ENCODE peak calls at places on chromosomes 12 and 14, in seven cellular contexts. G, U, Y, F, P, C and N are unnamed samples.

GRCh38 chr12:27333311-27334009 is 824 bp downstream of the BMAL2 start:
- DNase-seq in G (peak), U (no peak), Y (no peak), F (peak), P (peak), C (peak), N (peak)

GRCh38 chr12:16112626-16113560 is 164.6 kb downstream of the SLC15A5 start:
- DNase-seq in G (peak), U (peak), Y (no peak), F (peak), P (peak), C (no peak), N (no peak)

GRCh38 chr12:54060975-54061778 is 7.5 kb downstream of the HOXC4 start:
- DNase-seq in G (no peak), U (no peak), Y (no peak), F (no peak), P (no peak), C (no peak), N (peak)

GRCh38 chr12:77189463-77189862 is 124.1 kb upstream of the E2F7 start:
- DNase-seq in G (no peak), U (no peak), Y (peak), F (no peak), P (no peak), C (peak), N (no peak)

GRCh38 chr12:51442324-51442723 is 17.7 kb downstream of the SLC4A8 start:
- DNase-seq in G (no peak), U (no peak), Y (peak), F (no peak), P (no peak), C (peak), N (no peak)

GRCh38 chr14:101821528-101821927 is 60.0 kb downstream of the PPP2R5C start:
- DNase-seq in G (no peak), U (no peak), Y (no peak), F (no peak), P (no peak), C (no peak), N (no peak)

GRCh38 chr12:34305176-34305575 is 282.9 kb downstream of the ALG10 start:
- DNase-seq in G (no peak), U (no peak), Y (no peak), F (no peak), P (no peak), C (no peak), N (no peak)

GRCh38 chr12:95516757-95517156 is 34.5 kb downstream of the USP44 start:
- DNase-seq in G (no peak), U (no peak), Y (peak), F (no peak), P (no peak), C (no peak), N (no peak)

GRCh38 chr12:32118806-32119205 is 12.2 kb downstream of the BICD1 start:
- DNase-seq in G (peak), U (no peak), Y (no peak), F (no peak), P (no peak), C (no peak), N (no peak)

GRCh38 chr14:86797075-86797351 is 1196.0 kb downstream of the GALC start:
- DNase-seq in G (no peak), U (no peak), Y (no peak), F (no peak), P (no peak), C (no peak), N (no peak)

GRCh38 chr12:66262737-66263136 is 39.6 kb upstream of the HELB start:
- DNase-seq in G (no peak), U (no peak), Y (no peak), F (no peak), P (no peak), C (no peak), N (no peak)
- H2BK5ac ChIP-seq in G (no peak), U (no peak), Y (no peak), F (no peak), P (no peak), C (no peak), N (no peak)

DNA sequence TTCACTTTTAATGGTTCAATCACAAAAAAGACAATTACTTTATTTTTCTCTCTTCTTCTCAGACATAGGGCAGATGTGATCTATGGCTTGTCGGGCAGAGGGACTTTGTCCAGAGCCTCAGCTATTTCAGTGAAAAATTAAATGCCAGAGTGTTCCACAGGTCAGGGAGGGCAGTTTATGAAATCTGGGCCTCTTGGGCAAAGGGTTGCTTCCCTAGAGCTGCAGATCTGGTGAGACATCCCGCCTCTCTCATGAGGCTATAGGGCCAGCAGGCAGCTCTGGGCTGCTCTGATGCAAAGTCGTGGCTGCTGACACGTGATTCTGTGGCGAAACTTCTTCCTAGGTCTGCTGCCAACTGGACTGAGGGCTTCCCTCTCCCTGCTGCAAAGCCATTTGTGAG is 6.0 kb downstream of the CLMN start:
- DNase-seq in G (no peak), U (no peak), Y (peak), F (no peak), P (no peak), C (peak), N (peak)
- H3K18ac ChIP-seq in G (no peak), U (no peak), Y (no peak), F (no peak), P (no peak), C (no peak), N (no peak)

GRCh38 chr14:103112488-103113243 is 10.6 kb upstream of the TNFAIP2 start:
- DNase-seq in G (no peak), U (no peak), Y (no peak), F (no peak), P (no peak), C (no peak), N (no peak)
- H2BK5ac ChIP-seq in G (no peak), U (no peak), Y (no peak), F (peak), P (peak), C (no peak), N (no peak)

DNA sequence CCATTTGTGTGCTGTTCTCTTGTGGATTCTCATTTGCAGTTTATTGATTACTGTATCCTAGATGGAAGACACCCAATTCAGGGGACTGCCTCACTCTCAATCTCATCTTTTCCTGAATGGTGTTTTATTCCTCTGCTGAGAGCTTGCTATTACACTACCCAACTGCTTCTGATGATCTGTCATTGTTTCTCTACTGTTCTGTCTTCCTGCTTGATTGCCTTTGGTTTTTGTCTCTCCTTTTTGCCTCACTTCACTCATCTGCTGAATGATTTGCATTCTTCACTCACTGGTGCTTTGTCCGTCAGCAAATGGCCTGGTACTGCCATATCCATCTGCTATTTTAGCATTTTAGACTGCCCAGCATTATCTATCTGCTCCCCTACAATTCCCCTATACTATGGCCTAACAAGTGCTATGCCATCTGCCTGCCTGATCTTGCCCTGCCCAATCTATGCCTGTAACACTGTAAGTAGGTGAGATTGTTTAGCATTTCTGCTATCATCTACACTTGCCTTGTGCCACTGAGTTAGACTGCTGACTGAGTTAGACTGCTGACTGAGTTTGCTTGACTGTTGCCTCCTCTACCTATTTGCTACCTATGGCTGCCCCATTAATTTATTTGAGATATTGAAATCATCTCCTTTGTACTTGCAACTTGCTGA is 335.1 kb downstream of the GPHN start:
- DNase-seq in G (no peak), U (no peak), Y (no peak), F (no peak), P (no peak), C (no peak), N (no peak)
- H3K18ac ChIP-seq in G (no peak), U (no peak), Y (no peak), F (peak), P (no peak), C (no peak), N (no peak)

DNA sequence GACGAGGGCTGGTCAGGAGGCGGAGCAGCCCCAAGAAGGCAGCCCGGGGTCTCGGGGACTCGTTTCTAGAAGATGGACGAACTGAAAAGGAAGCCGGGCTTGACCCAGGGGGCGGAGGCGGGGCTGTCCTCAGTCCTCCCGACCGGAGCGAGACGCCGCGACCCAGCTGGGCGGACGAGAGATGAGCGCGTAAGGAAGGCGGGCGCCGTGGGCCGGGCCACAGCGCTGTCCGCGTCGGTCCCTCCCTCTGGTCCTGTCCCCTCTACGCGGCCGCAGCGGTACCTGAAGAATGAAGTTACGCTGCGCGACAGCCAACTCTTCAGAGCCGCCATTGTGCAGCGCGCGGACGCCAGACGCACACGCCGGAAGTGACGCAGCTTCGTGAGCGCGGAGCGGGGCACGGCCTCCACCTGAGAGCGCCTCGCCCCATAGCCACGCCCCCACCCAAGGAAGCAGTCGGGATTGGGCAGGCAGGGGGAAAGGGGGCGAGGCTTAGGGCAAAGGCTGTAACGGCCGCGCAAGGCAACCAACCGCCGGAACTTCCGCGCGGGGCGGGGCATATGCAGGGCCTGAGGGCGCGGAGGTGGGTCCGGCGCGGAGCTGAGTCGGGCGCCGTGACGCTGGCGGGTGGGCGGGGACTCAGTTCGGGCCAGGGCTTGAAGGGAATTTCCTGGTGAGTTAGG is at the start of gene DIABLO:
- DNase-seq in G (peak), U (peak), Y (peak), F (peak), P (peak), C (peak), N (peak)
- H2BK5ac ChIP-seq in G (no peak), U (peak), Y (peak), F (peak), P (peak), C (peak), N (peak)

GRCh38 chr12:50397122-50397650 is 777 bp upstream of the FAM186A start:
- DNase-seq in G (no peak), U (no peak), Y (peak), F (no peak), P (peak), C (peak), N (peak)
- H3K18ac ChIP-seq in G (no peak), U (no peak), Y (no peak), F (no peak), P (no peak), C (no peak), N (no peak)

DNA sequence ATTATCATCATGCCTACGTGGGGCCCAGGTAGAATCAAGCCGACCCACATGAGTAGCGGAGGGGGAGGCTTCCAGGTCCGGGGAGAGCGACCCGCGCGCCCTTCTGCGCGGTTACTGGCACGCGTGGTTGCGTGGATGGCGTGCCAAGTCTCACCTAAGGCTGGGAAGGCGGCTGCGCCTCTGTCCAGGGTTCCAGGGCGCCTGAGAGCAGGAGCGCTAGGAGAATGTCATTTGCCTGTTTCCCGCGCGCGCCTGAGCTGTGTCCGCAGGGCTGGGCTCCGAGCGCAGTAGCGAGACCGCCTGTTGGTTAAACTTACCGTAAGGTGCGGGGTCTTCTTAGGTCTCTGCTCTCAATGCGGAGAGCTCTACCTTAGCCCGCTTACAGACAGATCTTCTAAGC is 1539.3 kb upstream of the TMEM132C start:
- DNase-seq in G (peak), U (peak), Y (no peak), F (no peak), P (peak), C (no peak), N (no peak)
- H2BK5ac ChIP-seq in G (no peak), U (no peak), Y (no peak), F (no peak), P (no peak), C (no peak), N (no peak)

DNA sequence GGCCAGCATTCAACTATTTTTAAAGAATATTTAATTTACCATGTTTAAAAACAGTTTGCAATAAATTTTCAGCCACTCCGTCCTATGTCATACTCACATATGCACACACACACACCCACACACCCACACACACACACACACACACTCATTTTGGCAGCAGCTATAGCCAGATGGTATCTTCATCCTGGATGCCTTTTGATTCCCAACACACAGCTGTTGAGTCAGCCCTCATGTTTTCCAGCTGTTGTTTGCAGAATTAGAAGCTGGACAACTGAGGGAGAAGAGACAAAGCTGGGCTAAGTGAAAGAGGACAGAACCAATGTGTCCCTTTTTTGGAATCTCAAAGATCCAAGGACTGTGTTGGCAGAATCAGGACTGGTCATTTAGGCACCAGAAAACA is 80.0 kb upstream of the EGLN3 start:
- DNase-seq in G (no peak), U (no peak), Y (peak), F (no peak), P (no peak), C (peak), N (peak)
- H3K18ac ChIP-seq in G (no peak), U (no peak), Y (no peak), F (no peak), P (no peak), C (no peak), N (no peak)